ENCODE peak calls at places on chromosome 11, in four cellular contexts. One of them, this sample, is unnamed.

GRCh38 chr11:3105791-3106735 is 48.8 kb upstream of the CARS1 start:
- DNase-seq in lower leg skin: peak
- DNase-seq in gastrocnemius medialis: no peak
- DNase-seq in heart left ventricle: no peak
- DNase-seq in this sample: no peak

GRCh38 chr11:19674420-19674819 is 38.2 kb upstream of the NAV2 start:
- DNase-seq in lower leg skin: no peak
- DNase-seq in gastrocnemius medialis: no peak
- DNase-seq in heart left ventricle: no peak
- DNase-seq in this sample: no peak

GRCh38 chr11:44939673-44940072 is 11.0 kb downstream of the TP53I11 start:
- DNase-seq in lower leg skin: no peak
- DNase-seq in gastrocnemius medialis: no peak
- DNase-seq in heart left ventricle: peak
- DNase-seq in this sample: no peak

GRCh38 chr11:126581871-126582270 is 226.4 kb downstream of the ST3GAL4 start:
- DNase-seq in lower leg skin: no peak
- DNase-seq in gastrocnemius medialis: no peak
- DNase-seq in heart left ventricle: no peak
- DNase-seq in this sample: no peak

GRCh38 chr11:120096756-120097191 is 41.1 kb downstream of the TRIM29 start:
- DNase-seq in lower leg skin: no peak
- DNase-seq in gastrocnemius medialis: no peak
- DNase-seq in heart left ventricle: no peak
- DNase-seq in this sample: no peak

GRCh38 chr11:1200611-1201191 is 22.2 kb upstream of the MUC5B start:
- DNase-seq in lower leg skin: peak
- DNase-seq in gastrocnemius medialis: no peak
- DNase-seq in heart left ventricle: peak
- DNase-seq in this sample: no peak

GRCh38 chr11:57313071-57313787 is 11.5 kb downstream of the TNKS1BP1 start:
- DNase-seq in lower leg skin: no peak
- DNase-seq in gastrocnemius medialis: no peak
- DNase-seq in heart left ventricle: no peak
- DNase-seq in this sample: no peak

GRCh38 chr11:8381343-8381742 is 117.7 kb upstream of the LMO1 start:
- DNase-seq in lower leg skin: no peak
- DNase-seq in gastrocnemius medialis: no peak
- DNase-seq in heart left ventricle: no peak
- DNase-seq in this sample: no peak

GRCh38 chr11:79413258-79413657 is 27.6 kb downstream of the TENM4 start:
- DNase-seq in lower leg skin: peak
- DNase-seq in gastrocnemius medialis: peak
- DNase-seq in heart left ventricle: peak
- DNase-seq in this sample: peak

GRCh38 chr11:118522571-118523072 is 4.7 kb upstream of the TTC36 start:
- DNase-seq in lower leg skin: no peak
- DNase-seq in gastrocnemius medialis: no peak
- DNase-seq in heart left ventricle: no peak
- DNase-seq in this sample: no peak

GRCh38 chr11:72813740-72814138 is 472 bp upstream of the ATG16L2 start:
- DNase-seq in lower leg skin: peak
- DNase-seq in gastrocnemius medialis: peak
- DNase-seq in heart left ventricle: peak
- DNase-seq in this sample: peak

GRCh38 chr11:94885133-94885532 is 88.2 kb downstream of the CWC15 start:
- DNase-seq in lower leg skin: peak
- DNase-seq in gastrocnemius medialis: no peak
- DNase-seq in heart left ventricle: no peak
- DNase-seq in this sample: no peak

GRCh38 chr11:26399336-26399735 is 67.4 kb downstream of the ANO3 start:
- DNase-seq in lower leg skin: no peak
- DNase-seq in gastrocnemius medialis: no peak
- DNase-seq in heart left ventricle: no peak
- DNase-seq in this sample: no peak

GRCh38 chr11:34512810-34513673 is 552 bp downstream of the ELF5 start:
- DNase-seq in lower leg skin: no peak
- DNase-seq in gastrocnemius medialis: no peak
- DNase-seq in heart left ventricle: no peak
- DNase-seq in this sample: peak

GRCh38 chr11:94974178-94974577 is 669 bp downstream of the KDM4D start:
- DNase-seq in lower leg skin: no peak
- DNase-seq in gastrocnemius medialis: no peak
- DNase-seq in heart left ventricle: no peak
- DNase-seq in this sample: no peak

DNA sequence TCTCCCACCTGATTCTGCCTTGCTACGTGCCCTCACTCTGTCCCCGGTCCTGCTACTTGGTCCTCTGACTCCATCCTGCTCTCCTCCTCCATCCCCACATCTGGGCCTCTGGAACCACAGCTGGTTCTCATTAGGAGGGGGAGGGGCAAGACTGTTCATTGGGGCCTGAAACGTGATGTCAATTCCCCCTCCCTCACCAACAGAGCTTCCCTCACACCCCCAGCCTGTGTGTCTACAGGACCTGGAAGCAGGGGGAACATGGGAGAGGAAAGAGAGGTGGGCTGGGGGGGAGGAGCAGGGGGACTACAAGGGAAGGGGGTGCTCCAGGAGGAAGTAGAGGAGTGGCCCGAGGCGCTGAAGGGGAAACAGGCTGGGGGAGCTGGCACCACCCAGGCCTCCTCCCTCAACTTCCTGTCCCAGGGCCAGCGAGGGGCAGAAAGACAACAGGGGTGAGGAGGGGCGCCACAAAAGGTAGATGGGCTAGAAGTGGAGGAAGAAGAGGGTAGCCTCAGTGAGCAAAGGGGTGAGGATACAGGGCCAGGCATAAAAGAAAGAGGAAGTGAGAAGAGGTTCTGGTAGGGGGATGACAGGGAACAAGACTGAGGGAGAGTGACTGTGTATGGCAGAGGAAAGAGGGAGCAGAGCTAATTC is 8.9 kb downstream of the DCHS1 start:
- DNase-seq in lower leg skin: no peak
- DNase-seq in gastrocnemius medialis: no peak
- DNase-seq in heart left ventricle: peak
- DNase-seq in this sample: no peak
- TF ChIP-seq POLR2A in lower leg skin: no peak
- TF ChIP-seq POLR2A in gastrocnemius medialis: no peak
- TF ChIP-seq POLR2A in heart left ventricle: no peak
- TF ChIP-seq POLR2A in this sample: no peak

DNA sequence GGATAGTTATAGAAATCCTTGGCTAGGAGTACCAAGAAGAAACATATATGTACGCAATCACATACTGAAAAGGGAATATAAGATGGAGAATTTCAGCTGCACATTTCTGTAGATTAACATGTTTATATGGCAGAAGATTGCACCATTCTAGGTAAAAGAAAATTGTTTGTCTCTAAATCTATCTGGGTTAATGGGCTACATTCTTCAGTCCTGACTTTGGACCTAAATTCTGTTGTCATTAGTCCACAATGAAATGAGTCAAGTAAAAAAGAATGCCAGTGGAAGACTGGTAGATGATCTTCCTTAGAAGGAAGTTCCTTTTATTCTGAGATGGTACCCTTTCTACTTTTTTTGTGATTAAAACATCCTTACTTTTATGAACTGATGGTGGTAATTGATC is 51.2 kb downstream of the UBASH3B start:
- DNase-seq in lower leg skin: no peak
- DNase-seq in gastrocnemius medialis: no peak
- DNase-seq in heart left ventricle: no peak
- DNase-seq in this sample: no peak
- TF ChIP-seq POLR2A in lower leg skin: no peak
- TF ChIP-seq POLR2A in gastrocnemius medialis: no peak
- TF ChIP-seq POLR2A in heart left ventricle: no peak
- TF ChIP-seq POLR2A in this sample: no peak

DNA sequence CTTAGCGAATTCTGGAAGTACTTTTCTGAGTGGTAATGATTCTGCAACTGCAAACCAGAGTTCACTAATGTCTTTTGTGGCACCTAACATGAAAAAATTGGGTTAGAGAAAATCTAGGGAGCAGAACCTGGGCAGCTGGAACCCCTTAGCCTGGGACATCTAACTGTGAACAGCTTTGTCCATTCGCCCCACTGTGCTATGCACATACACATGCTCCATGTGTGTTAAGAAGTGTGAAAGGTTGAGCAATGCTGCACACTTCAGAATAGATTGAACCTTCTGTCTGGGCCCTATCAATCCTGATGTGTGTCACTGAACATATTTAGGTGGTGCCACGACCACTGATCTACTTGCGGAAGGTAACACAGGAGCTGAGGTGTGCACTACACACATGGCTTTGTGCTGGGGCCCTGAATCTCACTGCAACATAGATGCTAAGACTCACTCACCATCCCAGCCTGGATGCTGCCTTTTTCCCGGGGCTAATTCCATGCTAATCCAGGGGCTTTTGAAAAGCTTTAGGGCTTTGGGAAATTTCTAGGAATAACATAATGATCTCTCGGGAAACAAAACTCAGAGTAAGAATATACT is 976.2 kb downstream of the NTM start:
- DNase-seq in lower leg skin: no peak
- DNase-seq in gastrocnemius medialis: no peak
- DNase-seq in heart left ventricle: no peak
- DNase-seq in this sample: no peak
- TF ChIP-seq POLR2A in lower leg skin: no peak
- TF ChIP-seq POLR2A in gastrocnemius medialis: no peak
- TF ChIP-seq POLR2A in heart left ventricle: no peak
- TF ChIP-seq POLR2A in this sample: no peak

DNA sequence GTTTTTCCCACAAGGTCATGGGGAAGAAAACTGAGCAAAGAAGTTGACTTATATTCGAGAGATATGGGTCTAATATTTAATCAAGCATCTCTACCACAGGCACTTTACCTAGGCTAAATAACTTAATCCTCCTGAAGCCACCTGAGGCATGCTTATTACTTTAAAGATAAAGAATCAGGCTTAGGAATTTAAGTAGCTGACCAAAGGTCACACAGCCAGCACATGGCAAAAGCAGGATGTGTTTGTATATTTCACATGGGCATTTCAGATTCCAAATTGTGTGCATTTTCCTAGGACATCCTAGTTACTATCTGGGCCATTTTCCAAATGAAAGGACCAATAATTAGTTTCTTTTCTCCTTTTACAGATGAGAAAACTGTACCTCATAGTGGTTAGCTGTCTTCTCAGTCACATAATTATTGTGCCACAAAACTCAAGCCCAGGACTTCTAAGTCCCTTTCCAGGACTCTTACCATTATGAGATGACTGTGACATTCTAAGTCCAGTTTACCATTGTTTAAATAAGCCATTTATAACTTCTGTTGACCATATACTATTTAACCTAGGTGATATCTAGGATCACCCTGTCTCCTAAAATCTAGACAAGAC is 112.1 kb upstream of the ZC3H12C start:
- DNase-seq in lower leg skin: no peak
- DNase-seq in gastrocnemius medialis: no peak
- DNase-seq in heart left ventricle: no peak
- DNase-seq in this sample: no peak
- TF ChIP-seq POLR2A in lower leg skin: no peak
- TF ChIP-seq POLR2A in gastrocnemius medialis: no peak
- TF ChIP-seq POLR2A in heart left ventricle: no peak
- TF ChIP-seq POLR2A in this sample: no peak

GRCh38 chr11:86955111-86955673 is at the start of gene FZD4:
- DNase-seq in lower leg skin: peak
- DNase-seq in gastrocnemius medialis: peak
- DNase-seq in heart left ventricle: peak
- DNase-seq in this sample: peak
- TF ChIP-seq POLR2A in lower leg skin: no peak
- TF ChIP-seq POLR2A in gastrocnemius medialis: peak
- TF ChIP-seq POLR2A in heart left ventricle: peak
- TF ChIP-seq POLR2A in this sample: peak

GRCh38 chr11:12200359-12201015 is 90.1 kb downstream of the MICAL2 start:
- DNase-seq in lower leg skin: peak
- DNase-seq in gastrocnemius medialis: no peak
- DNase-seq in heart left ventricle: peak
- DNase-seq in this sample: peak

GRCh38 chr11:12199231-12199948 is 89.0 kb downstream of the MICAL2 start:
- DNase-seq in lower leg skin: peak
- DNase-seq in gastrocnemius medialis: no peak
- DNase-seq in heart left ventricle: no peak
- DNase-seq in this sample: no peak

GRCh38 chr11:12202911-12203310 is 92.5 kb downstream of the MICAL2 start:
- DNase-seq in lower leg skin: no peak
- DNase-seq in gastrocnemius medialis: no peak
- DNase-seq in heart left ventricle: no peak
- DNase-seq in this sample: no peak

GRCh38 chr11:12198261-12198925 is 88.0 kb downstream of the MICAL2 start:
- DNase-seq in lower leg skin: peak
- DNase-seq in gastrocnemius medialis: no peak
- DNase-seq in heart left ventricle: no peak
- DNase-seq in this sample: peak

GRCh38 chr11:12201016-12201985 is 90.9 kb downstream of the MICAL2 start:
- DNase-seq in lower leg skin: peak
- DNase-seq in gastrocnemius medialis: no peak
- DNase-seq in heart left ventricle: peak
- DNase-seq in this sample: peak
- TF ChIP-seq POLR2A in lower leg skin: no peak
- TF ChIP-seq POLR2A in gastrocnemius medialis: no peak
- TF ChIP-seq POLR2A in heart left ventricle: no peak
- TF ChIP-seq POLR2A in this sample: no peak

GRCh38 chr11:6606471-6607189 is 3.1 kb downstream of the ILK start:
- DNase-seq in lower leg skin: peak
- DNase-seq in gastrocnemius medialis: peak
- DNase-seq in heart left ventricle: peak
- DNase-seq in this sample: peak
- TF ChIP-seq POLR2A in lower leg skin: no peak
- TF ChIP-seq POLR2A in gastrocnemius medialis: peak
- TF ChIP-seq POLR2A in heart left ventricle: peak
- TF ChIP-seq POLR2A in this sample: peak

DNA sequence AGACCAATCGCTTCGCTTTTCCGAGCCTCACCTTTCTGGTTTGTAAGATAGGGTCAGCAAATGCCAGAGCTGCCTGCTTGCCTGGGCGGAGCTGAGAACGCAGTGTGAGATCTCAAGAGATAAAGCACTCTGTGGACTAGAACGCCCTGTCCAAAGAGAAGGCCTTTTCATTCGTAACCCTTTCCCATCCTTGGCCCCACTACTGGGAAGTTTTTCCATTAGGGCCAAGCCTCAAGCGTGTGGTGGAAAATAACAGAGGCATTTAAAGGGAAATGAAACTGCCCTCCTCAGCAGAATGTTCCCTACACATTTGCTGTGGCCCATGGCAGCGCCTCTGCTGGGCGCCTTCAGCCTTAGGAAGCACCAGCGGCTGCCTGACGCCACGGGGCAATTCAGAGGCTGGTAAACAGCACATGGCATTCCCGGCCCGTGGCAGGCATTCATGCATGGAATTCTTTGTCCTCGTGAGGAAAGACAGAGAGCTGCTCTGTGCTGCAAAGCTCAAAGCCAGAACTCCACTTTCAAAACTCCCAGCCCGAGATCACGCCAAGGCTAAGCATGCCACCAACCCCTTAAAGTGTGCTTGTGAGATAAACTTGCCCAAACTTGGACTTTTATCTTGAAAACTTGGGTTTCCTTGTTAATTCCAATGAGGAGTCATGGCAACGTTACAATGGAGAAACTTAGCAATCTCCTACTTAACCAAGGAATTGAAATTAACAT is 38.1 kb downstream of the AHNAK start:
- DNase-seq in lower leg skin: peak
- DNase-seq in gastrocnemius medialis: peak
- DNase-seq in heart left ventricle: peak
- DNase-seq in this sample: peak
- TF ChIP-seq POLR2A in lower leg skin: no peak
- TF ChIP-seq POLR2A in gastrocnemius medialis: peak
- TF ChIP-seq POLR2A in heart left ventricle: no peak
- TF ChIP-seq POLR2A in this sample: peak